ENCODE peak calls at places on chromosomes 13 and 19, in nine cellular contexts. N is A172; U is skeletal muscle cell; H is AG08396; V is activated CD8-positive, alpha-beta memory T cell treated with anti-CD3 and anti-CD28 coated beads for 1 hour; Y is activated CD4-positive, alpha-beta T cell treated with anti-CD3 and anti-CD28 coated beads, Interleukin-2, amount 50 U/mL, for 24 hours; A is anterior cingulate cortex; J is hypothalamus; C is left ventricle myocardium inferior. G is an unnamed sample.

GRCh38 chr13:109243311-109243951 is 543.0 kb downstream of the IRS2 start:
- DNase-seq in A (no peak), H (peak; percentile 69), U (peak; percentile 88), C (no peak), J (peak; percentile 3), V (no peak), N (peak; percentile 93), Y (no peak), G (no peak)

GRCh38 chr13:81295177-81295576 is 954.3 kb upstream of the SPRY2 start:
- DNase-seq in A (no peak), J (no peak), U (no peak), V (no peak), H (no peak), C (no peak), N (no peak), Y (no peak), G (no peak)

GRCh38 chr13:44240611-44241010 is 133.0 kb upstream of the SERP2 start:
- DNase-seq in Y (no peak), A (no peak), V (no peak), U (no peak), H (no peak), C (no peak), N (no peak), J (no peak), G (no peak)

GRCh38 chr13:112213467-112214245 is 146.7 kb downstream of the SOX1 start:
- DNase-seq in J (no peak), C (no peak), Y (no peak), V (no peak), H (no peak), U (no peak), A (no peak), N (no peak), G (no peak)

GRCh38 chr13:114339779-114340534 is 25.7 kb downstream of the CHAMP1 start:
- DNase-seq in A (no peak), V (peak; percentile 14), J (no peak), U (no peak), Y (no peak), N (peak; percentile 57), H (peak; percentile 47), C (peak; percentile 18), G (no peak)

GRCh38 chr19:58407658-58408151 is 744 bp upstream of the ZNF584 start:
- DNase-seq in U (no peak), A (no peak), H (no peak), N (no peak), C (no peak), Y (no peak), V (no peak), J (no peak), G (no peak)

GRCh38 chr13:33612641-33613638 is 205.0 kb upstream of the RFC3 start:
- DNase-seq in A (no peak), V (no peak), J (no peak), Y (no peak), C (no peak), U (no peak), H (no peak), N (no peak), G (no peak)

GRCh38 chr19:48506138-48506733 is 5.4 kb downstream of the LMTK3 start:
- DNase-seq in H (peak; percentile 72), C (no peak), U (no peak), Y (no peak), J (no peak), A (no peak), V (no peak), N (peak; percentile 21), G (no peak)

GRCh38 chr19:6761053-6761676 is 6.1 kb downstream of the SH2D3A start:
- DNase-seq in H (peak; percentile 44), Y (no peak), A (no peak), U (no peak), V (no peak), C (no peak), N (no peak), J (no peak), G (no peak)

GRCh38 chr19:49790866-49791265 is 22.2 kb downstream of the FUZ start:
- DNase-seq in H (peak; percentile 52), A (no peak), V (no peak), Y (no peak), C (peak; percentile 47), J (no peak), N (no peak), U (no peak), G (no peak)

GRCh38 chr13:87128006-87128405 is 543.2 kb upstream of the SLITRK5 start:
- DNase-seq in U (peak; percentile 31), J (peak; percentile 2), N (no peak), Y (no peak), V (no peak), H (no peak), C (no peak), A (no peak), G (no peak)